ENCODE peak calls at places on chromosomes 11 and 22, in seven cellular contexts. X, T, H, V, F, S and D are unnamed samples.

GRCh38 chr11:17475666-17476316 is 854 bp downstream of the ABCC8 start:
- DNase-seq in X (no peak), T (no peak), H (no peak), V (no peak), F (no peak), S (no peak), D (no peak)

GRCh38 chr11:130916238-130916855 is at the start of gene SNX19:
- DNase-seq in X (peak; percentile 89), T (peak; percentile 89), H (peak; percentile 89), V (peak; percentile 67), F (peak; percentile 89), S (peak; percentile 87), D (peak; percentile 95)

GRCh38 chr11:68146010-68146540 is 24.9 kb upstream of the CHKA start:
- DNase-seq in X (no peak), T (no peak), H (peak; percentile 98), V (no peak), F (no peak), S (no peak), D (no peak)

GRCh38 chr22:47623740-47624103 is 861.3 kb downstream of the TBC1D22A start:
- DNase-seq in X (no peak), T (no peak), H (no peak), V (no peak), F (no peak), S (no peak), D (no peak)

GRCh38 chr11:92505689-92506088 is 281.1 kb downstream of the FAT3 start:
- DNase-seq in X (no peak), T (no peak), H (no peak), V (no peak), F (no peak), S (no peak), D (no peak)

GRCh38 chr11:119100960-119101349 is 698 bp downstream of the DPAGT1 start:
- DNase-seq in X (no peak), T (no peak), H (no peak), V (no peak), F (no peak), S (no peak), D (no peak)

GRCh38 chr11:64245797-64246623 is 733 bp downstream of the PPP1R14B start:
- DNase-seq in X (peak; percentile 90), T (peak; percentile 64), H (peak; percentile 88), V (no peak), F (peak; percentile 92), S (peak; percentile 95), D (no peak)

GRCh38 chr11:1352696-1353382 is 36.9 kb upstream of the BRSK2 start:
- DNase-seq in X (no peak), T (no peak), H (no peak), V (no peak), F (no peak), S (no peak), D (no peak)

GRCh38 chr11:44143987-44144909 is 48.8 kb downstream of the EXT2 start:
- DNase-seq in X (no peak), T (no peak), H (no peak), V (no peak), F (no peak), S (no peak), D (no peak)

GRCh38 chr22:41620646-41621098 is at the start of gene DESI1:
- DNase-seq in X (no peak), T (no peak), H (no peak), V (no peak), F (no peak), S (peak; percentile 14), D (peak; percentile 47)

DNA sequence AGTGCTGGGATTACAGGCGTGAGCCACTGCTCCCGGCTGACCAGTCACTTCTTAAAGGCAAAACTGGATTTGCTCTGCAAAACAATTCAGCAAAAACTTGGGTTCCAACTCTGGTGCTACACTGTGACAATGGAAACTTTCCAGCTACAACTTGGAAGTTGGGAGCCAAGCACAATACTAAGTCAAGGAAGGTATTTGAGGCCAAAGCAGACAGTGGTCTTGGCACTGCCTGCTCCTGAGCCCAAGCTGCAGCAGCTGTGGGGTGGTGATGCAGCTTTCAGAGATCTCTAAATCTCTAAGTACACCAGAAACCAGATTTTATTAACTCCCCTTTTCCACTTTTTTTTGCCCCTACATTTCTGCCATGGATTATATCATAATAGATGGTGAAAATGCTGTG is 17.5 kb downstream of the ADM start:
- DNase-seq in X (no peak), T (no peak), H (no peak), V (no peak), F (no peak), S (peak; percentile 25), D (no peak)
- TF ChIP-seq CTCF in X (no peak), T (no peak), H (no peak), V (no peak), F (no peak), S (no peak), D (no peak)

GRCh38 chr11:7278314-7278917 is 26.7 kb downstream of the SYT9 start:
- DNase-seq in X (peak; percentile 7), T (peak; percentile 44), H (no peak), V (peak; percentile 12), F (peak; percentile 40), S (peak; percentile 15), D (peak; percentile 31)
- TF ChIP-seq CTCF in X (peak; percentile 58), T (peak; percentile 83), H (peak; percentile 48), V (peak; percentile 66), F (peak; percentile 79), S (peak; percentile 80), D (peak; percentile 56)

GRCh38 chr11:62715150-62716130 is 8.0 kb downstream of the GNG3 start:
- DNase-seq in X (no peak), T (no peak), H (no peak), V (no peak), F (no peak), S (no peak), D (no peak)
- TF ChIP-seq CTCF in X (no peak), T (peak; percentile 19), H (no peak), V (no peak), F (no peak), S (no peak), D (no peak)

DNA sequence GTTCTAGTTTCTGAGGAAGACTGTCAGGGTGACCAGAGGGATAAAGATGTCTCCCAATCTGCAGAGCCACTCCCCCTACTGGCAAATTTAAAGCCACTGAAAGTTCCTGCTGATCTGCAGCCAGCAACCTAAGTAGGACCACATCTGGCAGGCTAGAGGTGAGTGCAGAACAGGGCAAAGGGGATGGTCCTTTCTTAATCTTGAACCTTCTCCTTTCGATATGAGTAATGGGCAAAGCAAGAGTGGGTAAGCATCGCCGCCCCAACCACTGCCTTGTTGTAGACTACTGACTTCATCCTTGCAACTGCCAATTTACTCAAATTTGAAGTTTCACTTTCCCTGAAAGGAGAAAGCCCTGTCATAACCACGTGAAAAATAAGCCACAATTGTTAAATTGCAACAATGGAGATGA is 30.7 kb downstream of the SCUBE2 start:
- DNase-seq in X (peak; percentile 87), T (peak; percentile 19), H (no peak), V (no peak), F (no peak), S (no peak), D (peak; percentile 80)
- TF ChIP-seq CTCF in X (no peak), T (peak; percentile 62), H (no peak), V (peak; percentile 53), F (peak; percentile 52), S (no peak), D (peak; percentile 52)

GRCh38 chr22:36331912-36332622 is 55.7 kb downstream of the MYH9 start:
- DNase-seq in X (peak; percentile 76), T (peak; percentile 71), H (no peak), V (peak; percentile 57), F (no peak), S (peak; percentile 60), D (peak; percentile 47)

GRCh38 chr22:36330127-36330526 is 57.6 kb downstream of the MYH9 start:
- DNase-seq in X (no peak), T (no peak), H (no peak), V (no peak), F (no peak), S (no peak), D (no peak)

GRCh38 chr22:36330655-36331305 is 57.0 kb downstream of the MYH9 start:
- DNase-seq in X (peak; percentile 48), T (no peak), H (no peak), V (peak; percentile 67), F (peak; percentile 67), S (peak; percentile 77), D (no peak)

GRCh38 chr22:36332623-36333331 is 55.0 kb downstream of the MYH9 start:
- DNase-seq in X (peak; percentile 82), T (peak; percentile 36), H (peak; percentile 69), V (peak; percentile 81), F (peak; percentile 70), S (peak; percentile 91), D (peak; percentile 65)

GRCh38 chr22:36331306-36331911 is 56.4 kb downstream of the MYH9 start:
- DNase-seq in X (peak; percentile 90), T (peak; percentile 91), H (no peak), V (peak; percentile 94), F (peak; percentile 92), S (peak; percentile 98), D (peak; percentile 87)
- TF ChIP-seq CTCF in X (no peak), T (no peak), H (no peak), V (no peak), F (no peak), S (no peak), D (no peak)

GRCh38 chr22:30492144-30492543 is 13.4 kb downstream of the SEC14L4 start:
- DNase-seq in X (no peak), T (no peak), H (no peak), V (no peak), F (no peak), S (no peak), D (no peak)

GRCh38 chr22:30488121-30488520 is 16.3 kb upstream of the SEC14L3 start:
- DNase-seq in X (peak; percentile 13), T (no peak), H (no peak), V (no peak), F (no peak), S (no peak), D (no peak)

GRCh38 chr22:30491381-30491780 is 14.1 kb downstream of the SEC14L4 start:
- DNase-seq in X (no peak), T (no peak), H (no peak), V (no peak), F (no peak), S (no peak), D (no peak)

GRCh38 chr22:30486661-30487115 is 14.9 kb upstream of the SEC14L3 start:
- DNase-seq in X (no peak), T (no peak), H (peak; percentile 63), V (no peak), F (no peak), S (no peak), D (no peak)

GRCh38 chr22:30490399-30490798 is 15.1 kb downstream of the SEC14L4 start:
- DNase-seq in X (no peak), T (no peak), H (no peak), V (no peak), F (no peak), S (no peak), D (peak; percentile 20)
- TF ChIP-seq CTCF in X (no peak), T (peak; percentile 58), H (no peak), V (peak; percentile 29), F (peak; percentile 36), S (no peak), D (no peak)

DNA sequence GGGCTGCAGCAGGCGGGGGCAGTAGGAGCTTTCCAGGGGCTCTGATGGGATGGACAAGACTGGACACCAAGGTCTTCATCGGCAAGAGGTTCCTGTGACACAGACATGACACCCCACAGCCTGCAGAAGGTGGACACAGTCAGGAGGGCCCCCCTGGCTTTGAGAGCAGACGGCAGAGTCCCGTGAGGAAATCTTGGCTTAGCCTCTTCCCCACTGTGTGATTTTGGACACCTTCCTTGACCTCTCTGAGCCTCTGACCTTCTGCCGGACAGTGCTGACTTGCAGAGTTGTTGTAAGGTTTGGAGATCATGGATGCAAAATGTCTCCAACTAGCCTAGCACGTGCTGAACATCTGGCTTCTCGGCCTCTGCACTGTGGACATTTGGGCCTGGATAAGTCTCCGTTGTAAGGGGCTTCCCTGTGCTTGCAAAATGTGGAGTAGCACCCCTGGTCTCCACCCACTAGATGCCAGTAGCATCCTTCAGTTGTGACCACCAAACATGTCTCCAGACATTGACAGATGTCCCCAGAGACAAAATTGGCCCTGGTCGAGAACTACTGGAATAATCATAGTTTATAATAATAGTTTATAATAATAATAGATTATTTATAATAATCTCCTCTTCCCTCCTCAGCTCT is 54.6 kb downstream of the MCM5 start:
- DNase-seq in X (no peak), T (no peak), H (no peak), V (no peak), F (no peak), S (no peak), D (no peak)
- TF ChIP-seq CTCF in X (no peak), T (peak; percentile 14), H (no peak), V (peak; percentile 32), F (no peak), S (no peak), D (no peak)